ENCODE peak calls at places on chromosomes 6 and 20, in ten cellular contexts. V is progenitor cell of endocrine pancreas, C is fibroblast of the aortic adventitia, J is heart right ventricle, B is lower leg skin, W is fibroblast of lung, G is retinal pigment epithelial cell, L is left ventricle myocardium inferior, H is upper lobe of left lung, M is astrocyte of the cerebellum. X is an unnamed sample.

GRCh38 chr20:64157878-64158277 is 6.4 kb upstream of the MYT1 start:
- DNase-seq in V (no peak), C (no peak), J (no peak), B (no peak), W (no peak), G (no peak), L (no peak), H (no peak), M (no peak), X (no peak)

GRCh38 chr6:157335829-157336228 is 12.5 kb upstream of the TMEM242 start:
- DNase-seq in V (no peak), C (no peak), J (no peak), B (no peak), W (no peak), G (no peak), L (no peak), H (no peak), M (no peak), X (no peak)

GRCh38 chr20:14521436-14521835 is 184.0 kb upstream of the FLRT3 start:
- DNase-seq in V (no peak), C (no peak), J (no peak), B (no peak), W (peak; percentile 2), G (no peak), L (no peak), H (no peak), M (no peak), X (no peak)

GRCh38 chr20:48971956-48972355 is 50.4 kb downstream of the ARFGEF2 start:
- DNase-seq in V (no peak), C (no peak), J (no peak), B (no peak), W (no peak), G (no peak), L (no peak), H (no peak), M (no peak), X (no peak)

GRCh38 chr20:35302421-35303335 is 10.5 kb upstream of the FAM83C start:
- DNase-seq in V (no peak), C (no peak), J (no peak), B (no peak), W (peak; percentile 85), G (no peak), L (no peak), H (no peak), M (peak; percentile 22), X (no peak)

GRCh38 chr6:149895702-149896310 is 2.1 kb downstream of the RAET1E start:
- DNase-seq in V (no peak), C (peak; percentile 45), J (peak; percentile 68), B (peak; percentile 90), W (peak; percentile 75), G (no peak), L (peak; percentile 42), H (peak; percentile 73), M (peak; percentile 43), X (no peak)

GRCh38 chr20:49539481-49540231 is 28.3 kb downstream of the PTGIS start:
- DNase-seq in V (no peak), C (no peak), J (no peak), B (peak; percentile 84), W (no peak), G (no peak), L (no peak), H (no peak), M (no peak), X (no peak)

GRCh38 chr20:50571466-50571865 is 61.3 kb downstream of the PTPN1 start:
- DNase-seq in V (no peak), C (no peak), J (no peak), B (no peak), W (peak; percentile 52), G (no peak), L (no peak), H (no peak), M (no peak), X (no peak)

GRCh38 chr6:39452306-39452705 is 129.8 kb upstream of the KCNK16 start:
- DNase-seq in V (no peak), C (peak; percentile 2), J (no peak), B (no peak), W (peak; percentile 85), G (peak; percentile 89), L (no peak), H (no peak), M (peak; percentile 37), X (no peak)

GRCh38 chr6:97136644-97137358 is 146.2 kb downstream of the MMS22L start:
- DNase-seq in V (no peak), C (no peak), J (no peak), B (no peak), W (no peak), G (no peak), L (no peak), H (no peak), M (no peak), X (no peak)

GRCh38 chr6:44298864-44299263 is 14.3 kb downstream of the AARS2 start:
- DNase-seq in V (no peak), C (no peak), J (no peak), B (no peak), W (no peak), G (no peak), L (no peak), H (no peak), M (no peak), X (no peak)

DNA sequence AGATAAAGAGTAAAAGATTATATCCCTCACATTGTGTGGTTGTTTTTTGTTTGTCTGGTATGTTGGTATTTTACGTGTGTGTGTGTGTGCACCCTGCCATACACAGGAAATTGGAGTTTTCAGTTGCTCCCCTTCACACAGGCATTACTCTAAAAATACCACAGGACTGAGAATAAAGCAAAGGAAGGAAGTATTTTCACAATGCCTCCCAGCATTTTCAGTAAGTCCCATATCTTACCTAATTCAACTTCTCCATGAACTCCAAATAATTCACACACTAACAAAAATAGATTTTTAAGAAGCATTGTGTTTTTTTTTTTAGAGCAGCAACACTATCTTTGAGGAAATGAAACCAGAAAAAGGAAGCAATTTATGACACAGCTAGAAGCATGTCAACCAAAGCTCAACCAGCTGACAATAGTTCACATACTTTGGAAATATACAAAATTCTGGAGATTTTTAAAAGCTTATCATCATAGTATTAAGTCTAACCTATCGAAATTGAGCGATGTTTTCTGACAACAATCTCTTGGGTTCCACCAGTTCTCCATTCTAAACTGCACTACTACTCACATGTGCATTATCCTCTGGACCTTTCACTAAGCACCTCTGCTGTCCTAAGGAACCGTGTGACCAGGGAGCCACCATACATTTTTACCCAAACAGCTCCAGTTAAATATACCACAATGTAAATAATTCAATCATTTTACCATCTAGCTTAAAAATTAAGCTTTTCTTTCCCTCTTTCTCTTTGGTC is 2.1 kb downstream of the UBE2J1 start:
- DNase-seq in V (no peak), C (peak; percentile 41), J (no peak), B (no peak), W (peak; percentile 65), G (no peak), L (no peak), H (no peak), M (no peak), X (no peak)
- TF ChIP-seq CTCF in V (no peak), C (no peak), J (no peak), B (no peak), W (no peak), G (no peak), L (no peak), H (no peak), M (no peak), X (no peak)

GRCh38 chr6:85660181-85660611 is 17.5 kb upstream of the SYNCRIP start:
- DNase-seq in V (no peak), C (peak; percentile 88), J (no peak), B (no peak), W (peak; percentile 99), G (peak; percentile 80), L (no peak), H (no peak), M (peak; percentile 81), X (no peak)
- TF ChIP-seq CTCF in V (no peak), C (peak; percentile 30), J (no peak), B (no peak), W (peak; percentile 47), G (peak; percentile 28), L (no peak), H (no peak), M (peak; percentile 38), X (no peak)

GRCh38 chr20:19661717-19662637 is 96.1 kb upstream of the RIN2 start:
- DNase-seq in V (peak; percentile 52), C (peak; percentile 87), J (peak; percentile 53), B (peak; percentile 91), W (peak; percentile 51), G (peak; percentile 26), L (peak; percentile 36), H (peak; percentile 60), M (peak; percentile 57), X (no peak)

GRCh38 chr20:19659468-19659867 is 98.6 kb upstream of the RIN2 start:
- DNase-seq in V (no peak), C (no peak), J (no peak), B (no peak), W (no peak), G (no peak), L (no peak), H (no peak), M (no peak), X (no peak)

GRCh38 chr20:19660808-19661378 is 97.2 kb upstream of the RIN2 start:
- DNase-seq in V (no peak), C (no peak), J (no peak), B (no peak), W (no peak), G (no peak), L (no peak), H (no peak), M (no peak), X (no peak)

GRCh38 chr20:19654906-19655305 is 103.2 kb upstream of the RIN2 start:
- DNase-seq in V (no peak), C (no peak), J (no peak), B (no peak), W (no peak), G (no peak), L (no peak), H (no peak), M (no peak), X (no peak)

DNA sequence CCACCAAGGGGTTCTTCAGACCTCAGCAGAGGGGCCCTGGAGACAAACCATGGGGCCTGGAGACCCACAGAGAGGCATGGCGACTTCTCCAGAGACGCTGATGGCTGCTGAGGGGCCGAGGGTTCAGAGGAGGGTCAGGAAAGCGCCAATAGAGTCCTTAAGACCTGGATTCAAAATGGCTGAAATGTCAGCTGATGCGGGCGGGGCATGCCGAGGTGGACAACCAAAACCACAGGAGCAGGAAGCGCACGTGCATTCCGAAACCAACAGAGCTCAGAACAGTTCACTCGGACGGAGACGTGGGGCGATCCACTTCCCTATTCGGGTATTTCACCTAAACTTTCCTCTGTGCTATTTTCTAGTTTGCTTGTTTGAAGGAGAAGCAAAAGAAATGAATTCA is 99.9 kb upstream of the RIN2 start:
- DNase-seq in V (no peak), C (no peak), J (no peak), B (no peak), W (no peak), G (no peak), L (no peak), H (peak; percentile 47), M (no peak), X (no peak)
- TF ChIP-seq CTCF in V (no peak), C (no peak), J (no peak), B (no peak), W (no peak), G (no peak), L (no peak), H (no peak), M (no peak), X (no peak)

DNA sequence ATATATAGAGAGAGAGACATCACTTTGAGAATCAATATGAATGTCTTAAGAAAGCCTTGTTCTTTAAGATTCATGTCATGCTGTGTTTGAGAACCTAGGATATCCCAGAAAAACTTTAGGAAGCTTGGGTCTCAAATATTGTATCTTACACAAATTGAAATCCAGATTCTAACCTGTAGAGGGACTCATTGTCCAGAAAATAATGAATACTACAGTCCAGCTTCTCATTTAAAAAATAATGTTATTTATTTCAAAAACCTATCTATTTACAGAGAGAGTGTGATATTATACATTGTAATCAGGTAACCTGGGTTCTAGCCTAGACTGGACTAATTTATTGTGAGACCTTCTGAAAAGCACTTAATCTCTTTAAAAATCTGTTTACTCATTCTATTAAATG is 4.2 kb downstream of the RFX6 start:
- DNase-seq in V (no peak), C (peak; percentile 4), J (no peak), B (no peak), W (no peak), G (no peak), L (no peak), H (no peak), M (no peak), X (no peak)
- TF ChIP-seq CTCF in V (peak; percentile 53), C (no peak), J (peak; percentile 19), B (no peak), W (no peak), G (peak; percentile 26), L (no peak), H (no peak), M (no peak), X (peak; percentile 52)